ENCODE peak calls at places on chromosome 20, in four cellular contexts. Z, U, P and O are unnamed samples.

GRCh38 chr20:5168582-5169396 is 42.0 kb downstream of the CDS2 start:
- DNase-seq in P (peak; percentile 54), Z (peak; percentile 45), U (peak; percentile 75), O (peak; percentile 77)

GRCh38 chr20:4805663-4806449 is 84.1 kb downstream of the PRND start:
- DNase-seq in P (no peak), Z (no peak), U (no peak), O (no peak)

GRCh38 chr20:57622579-57623381 is 2.6 kb upstream of the ZBP1 start:
- DNase-seq in P (peak; percentile 76), Z (peak; percentile 91), U (peak; percentile 77), O (peak; percentile 68)

GRCh38 chr20:52047811-52048302 is 143.7 kb downstream of the ZFP64 start:
- DNase-seq in Z (peak; percentile 33), U (peak; percentile 39), P (no peak), O (no peak)

GRCh38 chr20:12406978-12407377 is 489.3 kb downstream of the BTBD3 start:
- DNase-seq in U (no peak), Z (no peak), P (no peak), O (no peak)

GRCh38 chr20:4369798-4370124 is 351.9 kb upstream of the PRND start:
- DNase-seq in Z (no peak), U (no peak), P (no peak), O (no peak)

GRCh38 chr20:50216543-50217206 is 26.0 kb downstream of the CEBPB start:
- DNase-seq in P (no peak), U (no peak), Z (no peak), O (no peak)

GRCh38 chr20:22771706-22772105 is 187.3 kb upstream of the FOXA2 start:
- DNase-seq in P (no peak), U (no peak), Z (peak; percentile 36), O (no peak)

GRCh38 chr20:57388953-57389694 is 2.1 kb upstream of the RBM38 start:
- DNase-seq in P (peak; percentile 78), Z (peak; percentile 58), U (peak; percentile 80), O (no peak)

GRCh38 chr20:15711177-15711576 is 862.1 kb downstream of the KIF16B start:
- DNase-seq in U (no peak), P (no peak), Z (no peak), O (no peak)

GRCh38 chr20:19456600-19457390 is 244.4 kb downstream of the SLC24A3 start:
- DNase-seq in Z (no peak), U (no peak), P (no peak), O (no peak)

GRCh38 chr20:22411568-22412450 is 172.6 kb downstream of the FOXA2 start:
- DNase-seq in U (no peak), P (peak; percentile 72), Z (no peak), O (no peak)

GRCh38 chr20:10449270-10449669 is 14.2 kb downstream of the SLX4IP start:
- DNase-seq in Z (no peak), P (no peak), U (no peak), O (no peak)

GRCh38 chr20:43560974-43561373 is 2.1 kb downstream of the SGK2 start:
- DNase-seq in P (no peak), U (no peak), Z (no peak), O (no peak)

GRCh38 chr20:1924910-1925861 is 30.0 kb downstream of the SIRPA start:
- DNase-seq in P (no peak), Z (no peak), U (peak; percentile 38), O (no peak)

GRCh38 chr20:50477260-50477659 is 32.9 kb upstream of the PTPN1 start:
- DNase-seq in U (no peak), Z (no peak), P (no peak), O (no peak)

GRCh38 chr20:35306931-35307517 is 14.8 kb upstream of the FAM83C start:
- DNase-seq in P (peak; percentile 76), Z (peak; percentile 63), U (peak; percentile 82), O (peak; percentile 43)
- H3K4me2 ChIP-seq in P (peak overlapping the region; percentile 76), Z (peak overlapping the region; percentile 14), U (no peak overlapping the region), O (no peak overlapping the region)

GRCh38 chr20:8601542-8601912 is 467.4 kb upstream of the PLCB4 start:
- DNase-seq in U (no peak), P (no peak), Z (no peak), O (no peak)
- H3K9ac ChIP-seq in U (no peak overlapping the region), P (no peak overlapping the region), Z (peak overlapping the region; percentile 80), O (no peak overlapping the region)

GRCh38 chr20:844473-845225 is 11.1 kb downstream of the FAM110A start:
- DNase-seq in U (peak; percentile 95), P (peak; percentile 95), Z (peak; percentile 91), O (peak; percentile 84)
- H2AFZ ChIP-seq in U (no peak overlapping the region), P (peak overlapping the region; percentile 58), Z (peak overlapping the region; percentile 64), O (no peak overlapping the region)

GRCh38 chr20:25071722-25072121 is 10.2 kb downstream of the VSX1 start:
- DNase-seq in P (no peak), U (peak; percentile 41), Z (no peak), O (no peak)
- H3K4me2 ChIP-seq in P (no peak overlapping the region), U (no peak overlapping the region), Z (no peak overlapping the region), O (no peak overlapping the region)

DNA sequence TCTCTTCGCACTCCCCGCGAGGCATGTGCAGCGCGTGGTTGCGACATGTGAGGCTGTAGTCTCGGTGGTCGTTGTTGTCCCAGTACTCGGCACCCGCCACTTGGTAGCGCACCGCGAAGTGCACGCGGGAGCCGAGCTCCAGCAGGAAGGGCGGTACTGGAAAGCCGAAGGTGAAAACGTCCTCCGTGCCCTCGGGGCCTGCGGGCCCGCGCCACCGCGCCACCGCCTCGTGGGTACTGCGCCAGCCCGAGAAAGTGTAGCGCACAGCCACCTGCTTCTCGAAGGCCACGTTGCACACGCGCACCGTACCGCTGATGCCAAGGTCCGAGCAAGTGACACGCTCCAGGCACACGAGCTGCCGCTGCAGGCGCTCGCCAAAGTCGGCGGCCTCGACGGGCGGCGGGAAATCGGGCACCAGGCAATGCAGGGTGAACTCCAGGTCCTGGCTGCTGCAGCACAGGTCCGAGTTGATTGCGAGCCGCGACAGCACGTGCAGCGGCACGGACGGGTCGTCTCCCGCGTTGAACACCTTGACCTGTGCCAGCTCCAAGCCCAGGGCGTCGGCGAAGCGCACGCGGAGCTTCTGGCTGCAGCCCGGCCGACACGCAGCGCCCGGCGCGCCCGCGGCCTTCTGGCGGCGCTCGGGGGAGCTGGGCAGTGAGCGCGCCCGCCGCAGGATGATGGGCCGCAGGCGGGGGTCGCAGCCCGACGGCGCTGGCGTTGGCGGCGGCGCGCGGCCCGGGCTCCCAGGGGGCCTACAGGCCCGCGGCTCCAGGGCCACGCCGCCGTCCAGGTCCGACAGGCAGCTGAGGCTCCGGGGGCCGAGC is 840 bp downstream of the PPP1R3D start:
- DNase-seq in Z (no peak), P (no peak), U (peak; percentile 56), O (no peak)
- H3K9ac ChIP-seq in Z (peak overlapping the region; percentile 70), P (peak overlapping the region; percentile 96), U (no peak overlapping the region), O (peak overlapping the region; percentile 73)

GRCh38 chr20:62161347-62161746 is 17.8 kb downstream of the SS18L1 start:
- DNase-seq in P (peak; percentile 74), Z (peak; percentile 84), U (no peak), O (no peak)
- H2AFZ ChIP-seq in P (no peak overlapping the region), Z (peak overlapping the region; percentile 18), U (no peak overlapping the region), O (no peak overlapping the region)

DNA sequence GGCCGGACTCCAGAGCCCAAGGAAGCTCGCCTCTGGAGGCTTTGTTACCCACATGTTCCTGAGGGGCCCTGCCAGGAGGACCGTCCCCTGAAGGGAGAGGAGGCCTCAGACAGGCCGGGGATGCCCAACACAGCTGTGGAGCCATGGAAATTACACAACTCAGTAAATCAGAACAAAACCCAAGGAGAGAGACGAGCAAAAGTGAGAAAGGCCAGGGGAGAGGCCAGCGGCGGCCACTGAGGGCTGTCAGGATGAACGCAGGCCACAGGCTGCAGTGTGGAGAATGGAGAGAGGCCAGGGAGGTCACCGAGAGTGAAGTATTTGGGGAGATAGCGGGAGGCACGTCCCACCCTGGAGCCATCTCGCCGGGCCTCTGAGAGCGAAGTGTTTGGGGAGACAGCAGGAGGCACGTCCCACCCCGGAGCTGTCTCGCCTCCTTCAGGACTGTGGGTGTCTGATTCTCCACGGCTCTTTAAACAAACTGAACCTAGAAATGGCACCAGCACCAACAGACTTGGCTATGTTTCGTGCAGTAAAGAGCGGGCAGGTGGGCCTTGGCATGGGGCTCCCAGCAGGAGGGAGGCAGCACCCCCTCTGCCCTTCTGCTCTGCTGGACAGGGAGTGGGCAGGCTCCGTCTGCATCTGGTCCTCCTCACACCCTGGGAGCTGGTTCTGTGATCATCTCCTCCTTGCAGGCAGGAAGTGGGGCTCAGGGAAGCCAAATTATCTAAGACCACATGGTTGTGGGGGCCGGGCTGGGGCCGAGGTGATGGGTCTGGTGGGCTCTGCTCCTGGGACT is 91.0 kb downstream of the YTHDF1 start:
- DNase-seq in Z (no peak), P (no peak), U (peak; percentile 19), O (no peak)
- H3K4me2 ChIP-seq in Z (no peak overlapping the region), P (no peak overlapping the region), U (no peak overlapping the region), O (no peak overlapping the region)